ENCODE peak calls at places on chromosomes 16 and 17, in six cellular contexts. M is mesendoderm, T is stomach, J is heart left ventricle, Z is A549, H is OCI-LY7. K is an unnamed sample. For H3K4me1, the result is how much of the 10 kb centered on the place peaks cover.

GRCh38 chr17:44354582-44355309 is 8.9 kb downstream of the FAM171A2 start:
- DNase-seq in H (peak), M (peak), Z (no peak), T (no peak), J (peak), K (peak)

GRCh38 chr17:21678451-21679081 is 13.8 kb upstream of the KCNJ18 start:
- DNase-seq in J (no peak), T (no peak), Z (no peak), M (no peak), H (no peak), K (no peak)

GRCh38 chr16:31088459-31089183 is at the start of gene PRSS53:
- DNase-seq in H (no peak), J (no peak), T (no peak), Z (no peak), M (no peak), K (no peak)

GRCh38 chr16:22648141-22648540 is 137.4 kb downstream of the NPIPB5 start:
- DNase-seq in H (no peak), Z (no peak), J (no peak), M (no peak), T (no peak), K (no peak)

GRCh38 chr17:45431531-45432404 is 902 bp downstream of the ARHGAP27 start:
- DNase-seq in M (peak), J (peak), T (peak), H (peak), Z (peak), K (peak)

GRCh38 chr16:84826558-84826941 is 6.8 kb downstream of the CRISPLD2 start:
- DNase-seq in T (peak), J (peak), H (no peak), Z (no peak), M (no peak), K (peak)

GRCh38 chr17:52157603-52158449 is 688 bp downstream of the CA10 start:
- DNase-seq in M (peak), T (no peak), J (no peak), Z (no peak), H (no peak), K (no peak)

GRCh38 chr16:12437761-12438440 is 365.8 kb downstream of the CPPED1 start:
- DNase-seq in T (no peak), M (no peak), Z (no peak), J (no peak), H (no peak), K (no peak)

GRCh38 chr16:68506331-68507053 is 32.6 kb upstream of the ZFP90 start:
- DNase-seq in M (peak), J (no peak), Z (no peak), T (no peak), H (no peak), K (no peak)

GRCh38 chr16:27318399-27319256 is 4.9 kb downstream of the IL4R start:
- DNase-seq in H (peak), T (no peak), J (peak), Z (no peak), M (peak), K (peak)

GRCh38 chr16:18799500-18799899 is 1.8 kb downstream of the ARL6IP1 start:
- DNase-seq in Z (no peak), J (no peak), H (no peak), M (no peak), T (no peak), K (no peak)

GRCh38 chr17:83160443-83161297 is 81.3 kb downstream of the METRNL start:
- DNase-seq in T (no peak), H (no peak), J (no peak), M (no peak), Z (no peak), K (no peak)

GRCh38 chr16:57868913-57869520 is 66.7 kb upstream of the KIFC3 start:
- DNase-seq in T (no peak), J (no peak), M (no peak), Z (no peak), H (no peak), K (no peak)

GRCh38 chr16:1543085-1543896 is 9.8 kb downstream of the TMEM204 start:
- DNase-seq in Z (peak), H (peak), T (peak), J (peak), M (peak), K (peak)

GRCh38 chr16:57265850-57266530 is 18.5 kb downstream of the PLLP start:
- DNase-seq in H (no peak), Z (no peak), J (peak), T (peak), M (no peak), K (peak)

GRCh38 chr16:58487566-58488351 is 12.2 kb upstream of the NDRG4 start:
- DNase-seq in T (peak), J (peak), Z (peak), H (peak), M (peak), K (peak)

GRCh38 chr17:70767102-70767701 is 597.9 kb downstream of the KCNJ2 start:
- DNase-seq in T (no peak), M (peak), H (peak), J (no peak), Z (peak), K (no peak)

GRCh38 chr17:77827461-77827968 is 131.0 kb upstream of the TNRC6C start:
- DNase-seq in Z (no peak), J (no peak), T (no peak), M (no peak), H (no peak), K (no peak)

GRCh38 chr17:27294689-27295630 is 1.0 kb downstream of the WSB1 start:
- DNase-seq in M (peak), J (peak), H (peak), Z (peak), T (peak), K (no peak)

GRCh38 chr16:12081048-12081404 is 104.5 kb downstream of the SNX29 start:
- DNase-seq in M (no peak), H (no peak), Z (no peak), J (no peak), T (no peak), K (no peak)

GRCh38 chr16:6714510-6714909 is 618.1 kb upstream of the RBFOX1 start:
- DNase-seq in M (no peak), Z (no peak), H (no peak), T (no peak), J (no peak), K (no peak)

GRCh38 chr17:45396496-45397205 is 36.0 kb downstream of the ARHGAP27 start:
- DNase-seq in T (no peak), M (no peak), H (no peak), J (no peak), Z (no peak), K (no peak)

GRCh38 chr16:87854907-87855683 is 14.2 kb downstream of the SLC7A5 start:
- DNase-seq in T (no peak), J (no peak), M (no peak), H (no peak), Z (no peak), K (no peak)

GRCh38 chr17:28720247-28720996 is 637 bp downstream of the RPL23A start:
- DNase-seq in T (no peak), M (peak), Z (no peak), H (peak), J (no peak), K (no peak)

GRCh38 chr16:64019339-64019738 is 1102.5 kb downstream of the CDH11 start:
- DNase-seq in M (peak), J (no peak), Z (no peak), H (no peak), T (no peak), K (no peak)

GRCh38 chr17:323721-324139 is 28.9 kb downstream of the RPH3AL start:
- DNase-seq in M (no peak), H (no peak), Z (no peak), J (no peak), T (no peak), K (no peak)

GRCh38 chr17:79031996-79032875 is 8.3 kb downstream of the C1QTNF1 start:
- DNase-seq in J (peak), M (no peak), T (peak), Z (no peak), H (no peak), K (no peak)

GRCh38 chr16:28845173-28846079 is 722 bp downstream of the TUFM start:
- DNase-seq in H (peak), M (peak), J (no peak), T (peak), Z (peak), K (no peak)

GRCh38 chr17:65550075-65550635 is 11.3 kb downstream of the AXIN2 start:
- DNase-seq in Z (no peak), J (no peak), T (no peak), M (peak), H (no peak), K (no peak)

GRCh38 chr17:12667299-12667958 is 1.7 kb downstream of the MYOCD start:
- DNase-seq in T (no peak), H (peak), Z (peak), J (peak), M (peak), K (no peak)
- H3K4me3 ChIP-seq in T (peak), H (no peak), Z (peak), J (peak), M (no peak), K (peak)

GRCh38 chr17:76265624-76266243 is 586 bp downstream of the UBALD2 start:
- DNase-seq in J (peak), M (peak), T (peak), Z (no peak), H (peak), K (peak)

GRCh38 chr17:76266244-76266938 is 1.2 kb downstream of the UBALD2 start:
- DNase-seq in M (peak), J (no peak), Z (peak), T (no peak), H (peak), K (no peak)

GRCh38 chr17:76268015-76268749 is 3.0 kb downstream of the UBALD2 start:
- DNase-seq in M (peak), J (peak), T (peak), Z (no peak), H (peak), K (peak)

GRCh38 chr17:76264755-76265623 is at the start of gene UBALD2:
- DNase-seq in H (peak), Z (peak), M (peak), J (peak), T (peak), K (peak)

GRCh38 chr17:76267051-76267576 is 2.0 kb downstream of the UBALD2 start:
- DNase-seq in H (no peak), J (no peak), T (no peak), Z (no peak), M (no peak), K (no peak)
- H3K4me1 ChIP-seq in H (half or more), J (half or more), T (half or more), Z (under half), M (under half), K (half or more)

DNA sequence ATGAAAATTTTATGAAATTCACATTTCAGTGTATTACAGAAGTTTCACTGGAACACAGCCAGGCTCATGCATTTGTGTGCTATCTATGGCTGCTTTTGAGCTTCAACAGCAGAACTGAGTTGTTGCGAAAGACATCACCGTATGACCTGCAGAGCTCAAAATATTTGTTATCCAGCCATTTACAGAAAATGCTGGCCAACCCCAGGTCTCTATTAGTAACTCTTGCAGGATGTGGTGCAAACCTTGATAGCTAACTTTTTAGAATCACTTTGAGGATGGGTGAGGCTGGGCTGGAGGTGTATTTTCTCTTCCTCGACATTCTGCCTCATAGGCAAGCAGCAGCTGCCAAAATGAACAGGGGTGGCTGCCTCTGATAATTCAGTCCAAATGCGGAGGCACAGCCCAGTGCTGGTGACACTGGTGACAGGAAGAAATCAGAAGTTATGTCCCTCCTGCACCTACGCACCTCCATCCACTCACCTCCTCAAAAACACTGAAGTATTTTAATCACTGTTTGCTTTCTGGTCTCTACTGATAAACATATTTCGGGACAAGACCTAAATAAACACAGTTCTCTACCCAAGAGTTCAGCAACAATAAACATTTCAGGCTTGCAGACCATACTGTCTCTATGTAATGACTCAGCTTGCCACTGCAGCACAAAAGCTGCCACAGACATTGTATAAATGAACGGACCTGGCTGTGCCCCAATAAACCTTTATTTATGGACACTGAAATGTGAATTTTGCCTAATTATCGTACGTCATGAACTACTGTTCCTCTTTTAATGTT is 28.5 kb downstream of the ARHGAP17 start:
- DNase-seq in J (peak), Z (peak), H (no peak), M (no peak), T (no peak), K (peak)
- H3K4me3 ChIP-seq in J (peak), Z (peak), H (no peak), M (no peak), T (no peak), K (peak)

GRCh38 chr17:59848385-59848668 is 44.4 kb downstream of the TUBD1 start:
- DNase-seq in M (no peak), H (no peak), J (no peak), Z (no peak), T (peak), K (no peak)
- H3K4me1 ChIP-seq in M (under half), H (half or more), J (half or more), Z (half or more), T (half or more), K (under half)

DNA sequence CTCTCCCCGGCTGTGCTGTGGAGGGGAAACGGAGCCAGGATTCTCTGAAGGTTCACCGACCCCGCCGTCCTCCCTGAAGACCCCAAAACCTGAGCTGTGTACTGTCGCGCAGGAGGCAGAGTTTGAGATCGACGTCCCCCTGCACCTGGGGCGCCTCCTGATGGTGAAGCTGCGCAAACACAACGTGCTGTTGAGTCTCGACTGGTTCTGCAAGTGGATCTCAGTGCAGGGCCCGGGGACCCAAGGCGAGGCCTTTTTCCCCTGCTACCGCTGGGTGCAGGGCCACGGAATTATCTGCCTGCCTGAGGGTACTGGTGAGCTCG is 62.6 kb upstream of the TEKT1 start:
- DNase-seq in T (no peak), Z (no peak), H (peak), J (no peak), M (peak), K (no peak)
- H3K4me3 ChIP-seq in T (peak), Z (no peak), H (no peak), J (no peak), M (no peak), K (peak)

GRCh38 chr17:41785091-41785875 is 1.2 kb downstream of the JUP start:
- DNase-seq in T (no peak), H (peak), J (peak), M (peak), Z (no peak), K (no peak)

GRCh38 chr17:41779954-41780353 is 6.6 kb downstream of the JUP start:
- DNase-seq in T (no peak), J (no peak), H (no peak), Z (no peak), M (no peak), K (no peak)

GRCh38 chr17:41782142-41782541 is 4.4 kb downstream of the JUP start:
- DNase-seq in J (peak), Z (no peak), T (peak), M (no peak), H (no peak), K (peak)

GRCh38 chr17:41784207-41784744 is 2.2 kb downstream of the JUP start:
- DNase-seq in H (no peak), Z (peak), J (peak), M (peak), T (peak), K (peak)

DNA sequence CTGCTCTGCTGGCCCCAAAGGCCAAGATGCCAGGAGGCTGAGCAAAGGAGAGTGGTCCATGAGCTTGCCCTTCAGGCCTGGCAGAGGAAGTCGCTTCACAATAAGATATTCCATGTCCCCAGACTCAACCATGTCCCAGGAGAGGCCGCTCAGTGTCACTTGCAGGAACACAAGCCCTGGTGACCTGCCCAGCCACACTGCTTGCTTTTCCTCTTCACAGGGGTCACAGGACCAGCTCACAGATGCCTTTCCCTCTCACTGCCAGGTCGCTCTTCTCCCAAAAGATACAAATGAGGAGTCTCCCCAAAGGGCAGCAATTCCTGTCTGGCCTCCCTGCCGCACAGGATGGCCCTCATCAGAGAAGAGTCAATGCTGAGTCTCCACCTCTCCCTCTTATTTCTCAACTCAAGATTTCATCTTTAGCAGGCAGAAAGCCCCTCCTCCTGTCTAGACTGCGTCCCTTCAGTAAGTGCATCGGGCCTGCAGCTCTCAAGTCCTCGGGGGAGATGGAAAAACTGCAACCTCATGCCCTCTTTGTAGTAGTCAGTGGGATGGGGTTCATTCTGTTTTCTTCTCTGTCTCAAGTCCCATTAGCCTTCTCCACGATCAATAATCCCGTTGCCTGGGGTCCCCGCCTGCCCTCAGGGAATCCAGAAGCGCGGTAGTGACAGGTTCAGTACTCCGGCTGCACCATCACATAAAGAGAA is 5.0 kb downstream of the JUP start:
- DNase-seq in H (no peak), Z (no peak), J (peak), M (no peak), T (no peak), K (peak)
- H3K4me1 ChIP-seq in H (under half), Z (half or more), J (half or more), M (under half), T (half or more), K (half or more)

GRCh38 chr16:14302031-14302398 is 230.9 kb downstream of the MRTFB start:
- DNase-seq in M (peak), J (peak), Z (peak), H (peak), T (peak), K (peak)

GRCh38 chr16:14298374-14299122 is 227.4 kb downstream of the MRTFB start:
- DNase-seq in H (no peak), J (no peak), T (no peak), M (no peak), Z (no peak), K (no peak)

GRCh38 chr16:14301150-14302030 is 230.3 kb downstream of the MRTFB start:
- DNase-seq in M (peak), T (peak), J (peak), Z (peak), H (no peak), K (no peak)

GRCh38 chr16:14302399-14303181 is 231.5 kb downstream of the MRTFB start:
- DNase-seq in Z (no peak), H (peak), M (peak), T (no peak), J (no peak), K (no peak)

DNA sequence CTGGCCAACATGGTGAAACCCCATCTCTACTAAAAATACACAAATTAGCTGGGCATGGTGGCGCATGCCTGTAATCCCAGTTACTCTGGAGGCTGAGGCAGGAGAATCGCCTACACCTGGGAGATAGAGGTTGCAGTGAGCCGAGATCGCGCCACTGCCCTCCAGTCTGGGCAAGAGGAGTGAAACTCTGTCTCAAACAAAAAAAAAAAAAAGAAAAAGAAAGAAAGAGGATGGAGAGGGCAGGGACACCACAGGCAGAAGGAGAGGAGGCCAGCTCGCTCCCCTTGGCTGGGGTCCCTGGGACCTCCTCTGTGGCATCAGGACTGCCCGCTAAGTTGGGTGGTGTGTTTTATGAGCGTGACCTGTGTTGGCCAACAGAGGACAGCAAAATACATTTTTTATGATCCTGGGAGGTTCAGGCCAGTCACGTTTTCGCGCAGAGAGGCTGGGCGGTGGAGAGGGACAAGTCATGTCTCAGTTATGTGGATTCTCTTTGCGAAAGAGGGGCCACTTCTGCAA is 229.6 kb downstream of the MRTFB start:
- DNase-seq in M (peak), Z (peak), J (peak), T (peak), H (peak), K (peak)
- H3K4me3 ChIP-seq in M (no peak), Z (peak), J (peak), T (peak), H (peak), K (peak)

DNA sequence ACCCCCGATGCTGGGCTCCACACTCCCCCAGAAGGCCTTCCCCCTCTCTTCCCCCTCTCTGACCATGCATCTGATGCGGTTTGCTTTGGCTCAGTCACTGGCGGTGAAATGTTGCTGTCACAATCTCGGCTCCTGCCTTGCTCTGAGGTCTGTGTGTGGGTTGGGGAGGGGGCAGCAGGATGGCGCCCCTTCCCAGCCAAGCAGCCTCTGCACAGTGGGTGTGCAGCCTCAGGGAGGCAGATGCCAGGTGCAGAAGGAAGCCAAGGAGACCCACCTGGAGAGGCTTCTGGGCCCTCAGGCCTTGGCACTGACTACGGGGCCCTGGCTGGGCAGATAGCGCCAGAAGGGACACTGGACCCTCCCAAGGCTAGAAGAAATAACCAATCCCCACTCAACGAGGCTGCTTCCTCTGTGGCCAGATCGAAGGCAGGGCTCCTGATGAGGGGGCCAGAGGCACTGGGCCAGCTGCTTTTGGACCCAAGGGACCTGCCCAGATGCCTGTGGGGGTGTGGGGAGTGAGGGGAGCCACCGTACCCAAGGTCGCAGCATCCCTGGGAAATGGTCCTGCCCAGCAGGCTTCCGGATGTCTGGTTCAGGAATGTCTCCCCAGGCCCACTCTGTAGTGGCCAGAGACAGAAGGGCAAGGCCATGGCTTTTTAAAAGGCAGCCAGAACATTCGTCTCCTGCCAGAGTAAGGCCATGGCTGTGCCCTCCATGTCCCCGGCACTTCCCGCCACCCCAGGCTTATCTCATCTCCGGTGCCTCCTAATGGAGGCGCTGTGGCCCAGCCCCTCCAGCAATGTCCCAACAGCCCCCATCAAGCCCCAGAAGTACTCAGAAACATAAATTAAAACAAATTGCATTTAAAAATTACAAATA is 43.4 kb upstream of the SLC38A10 start:
- DNase-seq in M (no peak), Z (no peak), T (no peak), H (no peak), J (peak), K (no peak)
- H3K4me1 ChIP-seq in M (under half), Z (half or more), T (half or more), H (under half), J (half or more), K (half or more)